ENCODE peak calls at places on chromosomes 1 and 21, in four cellular contexts. One of them, this sample, is unnamed.

GRCh38 chr21:31988492-31989285 is 115.9 kb downstream of the HUNK start:
- DNase-seq in GM12878: no peak
- DNase-seq in WTC11: no peak
- DNase-seq in K562: no peak
- DNase-seq in this sample: no peak

GRCh38 chr1:221429262-221429661 is 312.6 kb downstream of the DUSP10 start:
- DNase-seq in GM12878: no peak
- DNase-seq in WTC11: no peak
- DNase-seq in K562: no peak
- DNase-seq in this sample: no peak

GRCh38 chr21:42409366-42409765 is 5.7 kb downstream of the UBASH3A start:
- DNase-seq in GM12878: no peak
- DNase-seq in WTC11: no peak
- DNase-seq in K562: no peak
- DNase-seq in this sample: no peak

GRCh38 chr1:29586991-29587745 is 350.8 kb downstream of the PTPRU start:
- DNase-seq in GM12878: no peak
- DNase-seq in WTC11: no peak
- DNase-seq in K562: no peak
- DNase-seq in this sample: no peak

GRCh38 chr1:161008857-161009554 is 11.9 kb downstream of the F11R start:
- DNase-seq in GM12878: no peak
- DNase-seq in WTC11: no peak
- DNase-seq in K562: no peak
- DNase-seq in this sample: peak

GRCh38 chr1:9730096-9730901 is 78.8 kb downstream of the PIK3CD start:
- DNase-seq in GM12878: no peak
- DNase-seq in WTC11: no peak
- DNase-seq in K562: no peak
- DNase-seq in this sample: no peak

GRCh38 chr1:201267481-201268229 is 15.7 kb upstream of the PKP1 start:
- DNase-seq in GM12878: no peak
- DNase-seq in WTC11: no peak
- DNase-seq in K562: no peak
- DNase-seq in this sample: no peak

GRCh38 chr1:171113377-171113776 is 22.7 kb downstream of the FMO3 start:
- DNase-seq in GM12878: no peak
- DNase-seq in WTC11: no peak
- DNase-seq in K562: no peak
- DNase-seq in this sample: no peak

GRCh38 chr1:213997772-213998107 is 10.0 kb downstream of the PROX1 start:
- DNase-seq in GM12878: no peak
- DNase-seq in WTC11: no peak
- DNase-seq in K562: no peak
- DNase-seq in this sample: no peak

GRCh38 chr21:41766051-41766882 is 585 bp downstream of the RIPK4 start:
- DNase-seq in GM12878: no peak
- DNase-seq in WTC11: no peak
- DNase-seq in K562: no peak
- DNase-seq in this sample: no peak

GRCh38 chr1:180230791-180231505 is 884 bp downstream of the LHX4 start:
- DNase-seq in GM12878: no peak
- DNase-seq in WTC11: peak
- DNase-seq in K562: peak
- DNase-seq in this sample: no peak

GRCh38 chr1:52003877-52004276 is 13.4 kb upstream of the RAB3B start:
- DNase-seq in GM12878: no peak
- DNase-seq in WTC11: no peak
- DNase-seq in K562: no peak
- DNase-seq in this sample: no peak

GRCh38 chr1:103525114-103525606 is 339 bp upstream of the RNPC3 start:
- DNase-seq in GM12878: no peak
- DNase-seq in WTC11: no peak
- DNase-seq in K562: peak
- DNase-seq in this sample: peak

GRCh38 chr21:29332461-29333354 is 34.0 kb downstream of the BACH1 start:
- DNase-seq in GM12878: no peak
- DNase-seq in WTC11: no peak
- DNase-seq in K562: no peak
- DNase-seq in this sample: no peak

GRCh38 chr1:204438628-204439027 is 27.0 kb upstream of the PPP1R15B start:
- DNase-seq in GM12878: no peak
- DNase-seq in WTC11: no peak
- DNase-seq in K562: no peak
- DNase-seq in this sample: no peak

DNA sequence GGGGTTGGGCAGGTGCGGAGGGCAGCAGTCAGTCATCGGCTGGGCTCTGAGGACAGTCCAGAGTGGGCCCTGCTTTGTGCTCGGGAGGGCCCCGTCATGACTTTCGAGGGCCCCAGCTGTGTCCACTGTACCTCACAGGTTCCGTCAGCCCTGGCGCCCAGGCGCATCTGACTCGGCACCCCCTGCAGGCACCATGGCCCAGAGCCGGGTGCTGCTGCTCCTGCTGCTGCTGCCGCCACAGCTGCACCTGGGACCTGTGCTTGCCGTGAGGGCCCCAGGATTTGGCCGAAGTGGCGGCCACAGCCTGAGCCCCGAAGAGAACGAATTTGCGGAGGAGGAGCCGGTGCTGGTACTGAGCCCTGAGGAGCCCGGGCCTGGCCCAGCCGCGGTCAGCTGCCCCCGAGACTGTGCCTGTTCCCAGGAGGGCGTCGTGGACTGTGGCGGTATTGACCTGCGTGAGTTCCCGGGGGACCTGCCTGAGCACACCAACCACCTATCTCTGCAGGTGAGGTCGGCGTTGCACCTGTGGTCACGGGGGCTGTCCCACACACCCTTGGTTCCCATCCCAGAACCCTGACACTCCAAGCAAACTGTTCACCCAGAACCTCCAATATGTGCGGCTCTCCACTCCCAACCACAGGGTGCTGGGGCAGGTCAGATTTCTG is 7.8 kb downstream of the PODN start:
- DNase-seq in GM12878: no peak
- DNase-seq in WTC11: peak
- DNase-seq in K562: no peak
- DNase-seq in this sample: no peak
- TF ChIP-seq CREM in GM12878: no peak
- TF ChIP-seq CREM in WTC11: no peak
- TF ChIP-seq CREM in K562: no peak
- TF ChIP-seq CREM in this sample: no peak

GRCh38 chr1:172951728-172952365 is 98.9 kb downstream of the TNFSF18 start:
- DNase-seq in GM12878: no peak
- DNase-seq in WTC11: no peak
- DNase-seq in K562: no peak
- DNase-seq in this sample: no peak

GRCh38 chr1:172950528-172950927 is 100.2 kb downstream of the TNFSF18 start:
- DNase-seq in GM12878: no peak
- DNase-seq in WTC11: no peak
- DNase-seq in K562: no peak
- DNase-seq in this sample: no peak

GRCh38 chr1:172948457-172948856 is 102.3 kb downstream of the TNFSF18 start:
- DNase-seq in GM12878: no peak
- DNase-seq in WTC11: no peak
- DNase-seq in K562: no peak
- DNase-seq in this sample: no peak

GRCh38 chr1:172946814-172947507 is 103.8 kb downstream of the TNFSF18 start:
- DNase-seq in GM12878: no peak
- DNase-seq in WTC11: no peak
- DNase-seq in K562: no peak
- DNase-seq in this sample: no peak

DNA sequence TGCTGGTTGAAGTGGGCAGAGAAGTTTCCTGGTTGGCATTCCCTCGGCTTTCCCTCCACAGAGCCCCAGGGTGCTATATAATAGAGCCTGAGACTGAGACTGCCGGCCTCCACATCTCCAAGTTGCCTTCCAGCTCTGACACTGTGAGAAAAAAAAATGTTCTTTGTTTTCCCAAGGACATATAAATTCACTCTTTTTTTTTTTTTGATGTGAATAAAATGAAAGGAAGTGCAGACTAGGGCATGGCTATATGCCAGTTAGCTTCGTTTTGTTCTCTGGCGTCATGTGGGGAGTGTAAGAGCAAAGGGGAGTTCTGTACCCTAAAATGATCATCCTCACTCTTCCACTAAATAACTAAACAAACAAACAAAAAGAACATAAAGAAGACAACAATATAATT is 101.6 kb downstream of the TNFSF18 start:
- DNase-seq in GM12878: no peak
- DNase-seq in WTC11: no peak
- DNase-seq in K562: no peak
- DNase-seq in this sample: no peak
- TF ChIP-seq CREM in GM12878: no peak
- TF ChIP-seq CREM in WTC11: no peak
- TF ChIP-seq CREM in K562: no peak
- TF ChIP-seq CREM in this sample: no peak

DNA sequence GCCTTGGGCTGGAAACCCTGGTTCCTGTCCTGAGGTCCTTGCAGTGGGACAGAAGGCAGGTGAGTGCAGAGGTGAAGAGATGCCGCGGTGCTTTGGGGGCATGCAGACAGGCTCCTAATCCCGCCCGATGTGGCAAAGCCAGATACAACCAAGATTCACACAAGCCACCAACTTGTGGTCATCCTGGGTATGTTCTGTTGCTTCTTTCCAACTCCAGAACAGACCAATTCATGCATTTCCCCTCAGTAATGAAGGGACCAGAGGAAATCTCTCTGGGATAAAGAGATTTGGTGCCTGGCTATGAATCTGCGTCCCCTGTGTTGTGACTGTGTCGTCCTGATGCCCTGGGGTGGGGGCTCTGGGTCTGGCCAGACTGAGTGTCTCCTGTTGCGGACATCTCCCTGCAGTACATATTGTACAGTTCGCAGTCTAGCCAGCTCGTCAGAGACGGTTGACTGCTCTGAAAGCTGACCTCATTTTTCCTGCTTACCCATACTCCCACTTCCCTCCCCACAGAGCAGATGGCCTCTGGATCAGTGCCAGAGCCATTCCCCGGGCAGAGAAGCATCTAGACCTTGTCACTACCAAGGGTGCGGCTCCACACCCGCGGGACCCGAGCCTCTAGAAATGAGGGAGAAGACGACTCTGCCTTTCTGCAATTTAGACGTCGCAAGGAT is 216.3 kb downstream of the KIF26B start:
- DNase-seq in GM12878: no peak
- DNase-seq in WTC11: no peak
- DNase-seq in K562: no peak
- DNase-seq in this sample: no peak
- TF ChIP-seq CREM in GM12878: no peak
- TF ChIP-seq CREM in WTC11: no peak
- TF ChIP-seq CREM in K562: no peak
- TF ChIP-seq CREM in this sample: no peak

GRCh38 chr1:44405041-44405803 is at the start of gene RNF220:
- DNase-seq in GM12878: no peak
- DNase-seq in WTC11: peak
- DNase-seq in K562: no peak
- DNase-seq in this sample: peak
- TF ChIP-seq CREM in GM12878: no peak
- TF ChIP-seq CREM in WTC11: no peak
- TF ChIP-seq CREM in K562: no peak
- TF ChIP-seq CREM in this sample: peak

DNA sequence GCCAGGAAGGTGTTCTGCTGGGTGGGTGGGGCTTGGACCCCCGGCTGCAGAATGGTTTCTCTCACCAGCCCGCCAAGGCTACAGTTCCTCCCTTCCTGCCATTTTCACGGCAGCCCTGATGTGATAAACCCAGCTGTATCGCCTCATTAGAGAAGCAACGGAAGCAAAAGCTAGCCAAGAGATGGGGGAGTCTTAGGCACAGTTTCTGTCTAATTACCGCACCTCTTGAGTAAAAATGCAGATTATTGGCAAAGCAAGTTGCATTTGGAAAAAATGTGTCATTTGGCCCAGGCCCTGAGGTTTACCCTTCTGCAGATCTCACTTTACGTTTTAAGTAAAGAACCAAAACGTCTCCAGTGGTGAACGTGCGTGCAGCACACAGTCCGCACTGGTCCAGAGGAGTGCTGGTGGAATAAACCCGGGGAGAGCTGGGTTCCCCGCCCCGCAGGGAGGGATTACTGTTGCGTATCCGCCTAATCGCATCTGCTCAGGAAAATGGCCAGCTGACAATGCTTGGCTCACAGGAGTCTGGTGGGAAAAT is 109.9 kb downstream of the GALNT2 start:
- DNase-seq in GM12878: no peak
- DNase-seq in WTC11: no peak
- DNase-seq in K562: peak
- DNase-seq in this sample: no peak
- TF ChIP-seq CREM in GM12878: no peak
- TF ChIP-seq CREM in WTC11: no peak
- TF ChIP-seq CREM in K562: no peak
- TF ChIP-seq CREM in this sample: no peak

DNA sequence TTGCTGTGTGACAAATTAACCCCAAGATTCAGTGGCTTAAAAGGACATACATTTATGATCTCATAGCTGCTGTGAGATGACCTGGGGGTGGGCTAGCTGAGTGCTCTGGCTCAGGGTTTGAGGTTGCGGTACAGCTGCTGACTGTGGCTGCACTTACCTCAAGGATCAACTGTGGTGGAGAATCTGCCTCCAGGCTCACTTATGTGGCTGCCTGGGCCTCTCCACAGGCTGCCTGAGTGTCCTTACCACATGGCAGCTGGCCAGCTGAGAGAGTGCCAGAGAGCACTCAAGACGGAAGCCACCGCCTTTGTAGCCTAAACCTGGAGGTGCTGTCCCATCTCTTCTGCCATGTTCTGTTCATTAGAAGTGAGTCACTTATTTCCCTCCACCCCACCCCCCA is 5.7 kb downstream of the LRRC71 start:
- DNase-seq in GM12878: no peak
- DNase-seq in WTC11: no peak
- DNase-seq in K562: peak
- DNase-seq in this sample: no peak
- TF ChIP-seq CREM in GM12878: no peak
- TF ChIP-seq CREM in WTC11: no peak
- TF ChIP-seq CREM in K562: no peak
- TF ChIP-seq CREM in this sample: no peak

GRCh38 chr1:58722414-58722813 is 22.6 kb upstream of the MYSM1 start:
- DNase-seq in GM12878: no peak
- DNase-seq in WTC11: no peak
- DNase-seq in K562: no peak
- DNase-seq in this sample: no peak

GRCh38 chr1:58720680-58721079 is 20.8 kb upstream of the MYSM1 start:
- DNase-seq in GM12878: no peak
- DNase-seq in WTC11: no peak
- DNase-seq in K562: no peak
- DNase-seq in this sample: no peak

GRCh38 chr1:58724483-58724882 is 24.6 kb upstream of the MYSM1 start:
- DNase-seq in GM12878: no peak
- DNase-seq in WTC11: no peak
- DNase-seq in K562: no peak
- DNase-seq in this sample: no peak

GRCh38 chr1:58721247-58721820 is 21.5 kb upstream of the MYSM1 start:
- DNase-seq in GM12878: no peak
- DNase-seq in WTC11: no peak
- DNase-seq in K562: no peak
- DNase-seq in this sample: no peak

GRCh38 chr1:58722967-58723366 is 23.1 kb upstream of the MYSM1 start:
- DNase-seq in GM12878: no peak
- DNase-seq in WTC11: no peak
- DNase-seq in K562: no peak
- DNase-seq in this sample: no peak
- TF ChIP-seq CREM in GM12878: no peak
- TF ChIP-seq CREM in WTC11: no peak
- TF ChIP-seq CREM in K562: no peak
- TF ChIP-seq CREM in this sample: no peak

This sample was measured in HepG2.